ENCODE peak calls at places on chromosomes 11 and 22, in ten cellular contexts. One of them, this sample, is unnamed.

GRCh38 chr11:6321961-6322362 is 1.7 kb upstream of the CAVIN3 start:
- DNase-seq in cardiac fibroblast: peak; percentile 54
- DNase-seq in T47D: no peak
- DNase-seq in NCI-H1105: no peak
- DNase-seq in AG04450: no peak
- DNase-seq in epithelial cell of esophagus: peak; percentile 72
- DNase-seq in EH: peak; percentile 78
- DNase-seq in SW 1271: peak; percentile 25
- DNase-seq in GM20000: no peak
- DNase-seq in GM12865: no peak
- DNase-seq in this sample: no peak

GRCh38 chr22:29043906-29044575 is 17.6 kb downstream of the C22orf31 start:
- DNase-seq in cardiac fibroblast: peak; percentile 64
- DNase-seq in T47D: no peak
- DNase-seq in NCI-H1105: no peak
- DNase-seq in AG04450: no peak
- DNase-seq in epithelial cell of esophagus: peak; percentile 20
- DNase-seq in EH: peak; percentile 75
- DNase-seq in SW 1271: no peak
- DNase-seq in GM20000: no peak
- DNase-seq in GM12865: no peak
- DNase-seq in this sample: no peak

GRCh38 chr11:108559904-108560303 is 33.7 kb downstream of the EXPH5 start:
- DNase-seq in cardiac fibroblast: peak; percentile 62
- DNase-seq in T47D: no peak
- DNase-seq in NCI-H1105: no peak
- DNase-seq in AG04450: peak; percentile 26
- DNase-seq in epithelial cell of esophagus: peak; percentile 21
- DNase-seq in EH: peak; percentile 92
- DNase-seq in SW 1271: no peak
- DNase-seq in GM20000: no peak
- DNase-seq in GM12865: no peak
- DNase-seq in this sample: no peak

GRCh38 chr22:46587067-46587471 is 33.1 kb upstream of the GRAMD4 start:
- DNase-seq in cardiac fibroblast: no peak
- DNase-seq in T47D: no peak
- DNase-seq in NCI-H1105: no peak
- DNase-seq in AG04450: no peak
- DNase-seq in epithelial cell of esophagus: no peak
- DNase-seq in EH: no peak
- DNase-seq in SW 1271: no peak
- DNase-seq in GM20000: peak; percentile 81
- DNase-seq in GM12865: peak; percentile 79
- DNase-seq in this sample: no peak

GRCh38 chr11:77401486-77402217 is 72.2 kb downstream of the PAK1 start:
- DNase-seq in cardiac fibroblast: no peak
- DNase-seq in T47D: peak; percentile 23
- DNase-seq in NCI-H1105: peak; percentile 79
- DNase-seq in AG04450: no peak
- DNase-seq in epithelial cell of esophagus: peak; percentile 70
- DNase-seq in EH: no peak
- DNase-seq in SW 1271: no peak
- DNase-seq in GM20000: no peak
- DNase-seq in GM12865: no peak
- DNase-seq in this sample: no peak

GRCh38 chr22:24233816-24234215 is 11.1 kb downstream of the GGT5 start:
- DNase-seq in cardiac fibroblast: no peak
- DNase-seq in T47D: no peak
- DNase-seq in NCI-H1105: no peak
- DNase-seq in AG04450: no peak
- DNase-seq in epithelial cell of esophagus: no peak
- DNase-seq in EH: no peak
- DNase-seq in SW 1271: no peak
- DNase-seq in GM20000: no peak
- DNase-seq in GM12865: no peak
- DNase-seq in this sample: no peak

GRCh38 chr11:29352273-29352672 is 664.6 kb downstream of the KCNA4 start:
- DNase-seq in cardiac fibroblast: no peak
- DNase-seq in T47D: no peak
- DNase-seq in NCI-H1105: no peak
- DNase-seq in AG04450: no peak
- DNase-seq in epithelial cell of esophagus: no peak
- DNase-seq in EH: peak; percentile 8
- DNase-seq in SW 1271: no peak
- DNase-seq in GM20000: no peak
- DNase-seq in GM12865: no peak
- DNase-seq in this sample: no peak

GRCh38 chr11:15104166-15104565 is 10.6 kb upstream of the INSC start:
- DNase-seq in cardiac fibroblast: no peak
- DNase-seq in T47D: no peak
- DNase-seq in NCI-H1105: no peak
- DNase-seq in AG04450: no peak
- DNase-seq in epithelial cell of esophagus: peak; percentile 46
- DNase-seq in EH: peak; percentile 49
- DNase-seq in SW 1271: no peak
- DNase-seq in GM20000: no peak
- DNase-seq in GM12865: no peak
- DNase-seq in this sample: no peak

GRCh38 chr11:1078191-1078601 is 3.5 kb downstream of the MUC2 start:
- DNase-seq in cardiac fibroblast: no peak
- DNase-seq in T47D: no peak
- DNase-seq in NCI-H1105: no peak
- DNase-seq in AG04450: no peak
- DNase-seq in epithelial cell of esophagus: no peak
- DNase-seq in EH: no peak
- DNase-seq in SW 1271: no peak
- DNase-seq in GM20000: no peak
- DNase-seq in GM12865: no peak
- DNase-seq in this sample: no peak

GRCh38 chr11:66467756-66468155 is 1.1 kb downstream of the PELI3 start:
- DNase-seq in cardiac fibroblast: peak; percentile 36
- DNase-seq in T47D: no peak
- DNase-seq in NCI-H1105: no peak
- DNase-seq in AG04450: no peak
- DNase-seq in epithelial cell of esophagus: no peak
- DNase-seq in EH: peak; percentile 29
- DNase-seq in SW 1271: no peak
- DNase-seq in GM20000: no peak
- DNase-seq in GM12865: no peak
- DNase-seq in this sample: no peak

GRCh38 chr11:122248130-122248529 is 132.1 kb upstream of the BLID start:
- DNase-seq in cardiac fibroblast: no peak
- DNase-seq in T47D: no peak
- DNase-seq in NCI-H1105: peak; percentile 94
- DNase-seq in AG04450: no peak
- DNase-seq in epithelial cell of esophagus: no peak
- DNase-seq in EH: no peak
- DNase-seq in SW 1271: no peak
- DNase-seq in GM20000: no peak
- DNase-seq in GM12865: no peak
- DNase-seq in this sample: no peak

GRCh38 chr11:117925198-117925925 is 3.8 kb downstream of the TMPRSS13 start:
- DNase-seq in cardiac fibroblast: no peak
- DNase-seq in T47D: no peak
- DNase-seq in NCI-H1105: no peak
- DNase-seq in AG04450: no peak
- DNase-seq in epithelial cell of esophagus: no peak
- DNase-seq in EH: no peak
- DNase-seq in SW 1271: no peak
- DNase-seq in GM20000: no peak
- DNase-seq in GM12865: no peak
- DNase-seq in this sample: no peak

GRCh38 chr11:67640021-67640757 is 626 bp upstream of the TBX10 start:
- DNase-seq in cardiac fibroblast: peak; percentile 60
- DNase-seq in T47D: peak; percentile 77
- DNase-seq in NCI-H1105: no peak
- DNase-seq in AG04450: no peak
- DNase-seq in epithelial cell of esophagus: peak; percentile 51
- DNase-seq in EH: peak; percentile 58
- DNase-seq in SW 1271: no peak
- DNase-seq in GM20000: peak; percentile 81
- DNase-seq in GM12865: peak; percentile 79
- DNase-seq in this sample: no peak

GRCh38 chr11:68911731-68912130 is 8.0 kb downstream of the IGHMBP2 start:
- DNase-seq in cardiac fibroblast: no peak
- DNase-seq in T47D: no peak
- DNase-seq in NCI-H1105: no peak
- DNase-seq in AG04450: no peak
- DNase-seq in epithelial cell of esophagus: no peak
- DNase-seq in EH: no peak
- DNase-seq in SW 1271: no peak
- DNase-seq in GM20000: no peak
- DNase-seq in GM12865: no peak
- DNase-seq in this sample: no peak

GRCh38 chr11:117914398-117914761 is 14.8 kb downstream of the TMPRSS13 start:
- DNase-seq in cardiac fibroblast: no peak
- DNase-seq in T47D: no peak
- DNase-seq in NCI-H1105: no peak
- DNase-seq in AG04450: no peak
- DNase-seq in epithelial cell of esophagus: no peak
- DNase-seq in EH: no peak
- DNase-seq in SW 1271: no peak
- DNase-seq in GM20000: no peak
- DNase-seq in GM12865: no peak
- DNase-seq in this sample: no peak

GRCh38 chr11:117378966-117379865 is 51.6 kb downstream of the CEP164 start:
- DNase-seq in cardiac fibroblast: no peak
- DNase-seq in T47D: no peak
- DNase-seq in NCI-H1105: no peak
- DNase-seq in AG04450: no peak
- DNase-seq in epithelial cell of esophagus: peak; percentile 15
- DNase-seq in EH: no peak
- DNase-seq in SW 1271: no peak
- DNase-seq in GM20000: no peak
- DNase-seq in GM12865: no peak
- DNase-seq in this sample: no peak

GRCh38 chr22:33192156-33192555 is 134.0 kb upstream of the SYN3 start:
- DNase-seq in cardiac fibroblast: no peak
- DNase-seq in T47D: no peak
- DNase-seq in NCI-H1105: no peak
- DNase-seq in AG04450: no peak
- DNase-seq in epithelial cell of esophagus: no peak
- DNase-seq in EH: no peak
- DNase-seq in SW 1271: no peak
- DNase-seq in GM20000: no peak
- DNase-seq in GM12865: peak; percentile 40
- DNase-seq in this sample: no peak

GRCh38 chr22:35863432-35863831 is 145.8 kb downstream of the APOL5 start:
- DNase-seq in cardiac fibroblast: no peak
- DNase-seq in T47D: no peak
- DNase-seq in NCI-H1105: no peak
- DNase-seq in AG04450: no peak
- DNase-seq in epithelial cell of esophagus: peak; percentile 17
- DNase-seq in EH: no peak
- DNase-seq in SW 1271: no peak
- DNase-seq in GM20000: no peak
- DNase-seq in GM12865: no peak
- DNase-seq in this sample: no peak

GRCh38 chr11:119414321-119414720 is 8.7 kb downstream of the THY1 start:
- DNase-seq in cardiac fibroblast: no peak
- DNase-seq in T47D: no peak
- DNase-seq in NCI-H1105: no peak
- DNase-seq in AG04450: no peak
- DNase-seq in epithelial cell of esophagus: no peak
- DNase-seq in EH: no peak
- DNase-seq in SW 1271: no peak
- DNase-seq in GM20000: no peak
- DNase-seq in GM12865: no peak
- DNase-seq in this sample: no peak

GRCh38 chr11:70000228-70000627 is 77.9 kb upstream of the ANO1 start:
- DNase-seq in cardiac fibroblast: no peak
- DNase-seq in T47D: no peak
- DNase-seq in NCI-H1105: no peak
- DNase-seq in AG04450: no peak
- DNase-seq in epithelial cell of esophagus: no peak
- DNase-seq in EH: no peak
- DNase-seq in SW 1271: no peak
- DNase-seq in GM20000: no peak
- DNase-seq in GM12865: no peak
- DNase-seq in this sample: no peak

GRCh38 chr11:92500463-92500862 is 275.8 kb downstream of the FAT3 start:
- DNase-seq in cardiac fibroblast: no peak
- DNase-seq in T47D: no peak
- DNase-seq in NCI-H1105: no peak
- DNase-seq in AG04450: no peak
- DNase-seq in epithelial cell of esophagus: peak; percentile 66
- DNase-seq in EH: no peak
- DNase-seq in SW 1271: no peak
- DNase-seq in GM20000: no peak
- DNase-seq in GM12865: no peak
- DNase-seq in this sample: no peak

GRCh38 chr11:72670041-72670440 is 4.2 kb downstream of the PDE2A start:
- DNase-seq in cardiac fibroblast: no peak
- DNase-seq in T47D: peak; percentile 55
- DNase-seq in NCI-H1105: no peak
- DNase-seq in AG04450: no peak
- DNase-seq in epithelial cell of esophagus: no peak
- DNase-seq in EH: no peak
- DNase-seq in SW 1271: no peak
- DNase-seq in GM20000: no peak
- DNase-seq in GM12865: no peak
- DNase-seq in this sample: no peak

GRCh38 chr22:22553735-22554134 is 5.3 kb downstream of the PRAME start:
- DNase-seq in cardiac fibroblast: no peak
- DNase-seq in T47D: no peak
- DNase-seq in NCI-H1105: no peak
- DNase-seq in AG04450: no peak
- DNase-seq in epithelial cell of esophagus: no peak
- DNase-seq in EH: no peak
- DNase-seq in SW 1271: no peak
- DNase-seq in GM20000: no peak
- DNase-seq in GM12865: no peak
- DNase-seq in this sample: no peak

GRCh38 chr22:30866811-30867271 is 101.7 kb downstream of the MORC2 start:
- DNase-seq in cardiac fibroblast: no peak
- DNase-seq in T47D: no peak
- DNase-seq in NCI-H1105: no peak
- DNase-seq in AG04450: no peak
- DNase-seq in epithelial cell of esophagus: no peak
- DNase-seq in EH: peak; percentile 9
- DNase-seq in SW 1271: no peak
- DNase-seq in GM20000: no peak
- DNase-seq in GM12865: peak; percentile 9
- DNase-seq in this sample: no peak

GRCh38 chr11:72295471-72295870 is 51.5 kb upstream of the PHOX2A start:
- DNase-seq in cardiac fibroblast: no peak
- DNase-seq in T47D: no peak
- DNase-seq in NCI-H1105: no peak
- DNase-seq in AG04450: no peak
- DNase-seq in epithelial cell of esophagus: no peak
- DNase-seq in EH: no peak
- DNase-seq in SW 1271: no peak
- DNase-seq in GM20000: no peak
- DNase-seq in GM12865: no peak
- DNase-seq in this sample: no peak

GRCh38 chr22:48307941-48308340 is 1519.7 kb downstream of the BRD1 start:
- DNase-seq in cardiac fibroblast: no peak
- DNase-seq in T47D: no peak
- DNase-seq in NCI-H1105: no peak
- DNase-seq in AG04450: no peak
- DNase-seq in epithelial cell of esophagus: no peak
- DNase-seq in EH: no peak
- DNase-seq in SW 1271: no peak
- DNase-seq in GM20000: no peak
- DNase-seq in GM12865: no peak
- DNase-seq in this sample: no peak

GRCh38 chr11:20443596-20443995 is 56.1 kb downstream of the PRMT3 start:
- DNase-seq in cardiac fibroblast: peak; percentile 57
- DNase-seq in T47D: peak; percentile 58
- DNase-seq in NCI-H1105: peak; percentile 24
- DNase-seq in AG04450: no peak
- DNase-seq in epithelial cell of esophagus: peak; percentile 36
- DNase-seq in EH: peak; percentile 46
- DNase-seq in SW 1271: no peak
- DNase-seq in GM20000: no peak
- DNase-seq in GM12865: peak; percentile 16
- DNase-seq in this sample: no peak

GRCh38 chr22:21775061-21775460 is 39.5 kb upstream of the YPEL1 start:
- DNase-seq in cardiac fibroblast: peak; percentile 13
- DNase-seq in T47D: no peak
- DNase-seq in NCI-H1105: no peak
- DNase-seq in AG04450: no peak
- DNase-seq in epithelial cell of esophagus: no peak
- DNase-seq in EH: peak; percentile 25
- DNase-seq in SW 1271: no peak
- DNase-seq in GM20000: no peak
- DNase-seq in GM12865: no peak
- DNase-seq in this sample: no peak